ENCODE peak calls at places on chromosomes 6 and 20, in six cellular contexts. F, V, I, S, A and E are unnamed samples.

GRCh38 chr20:1885940-1886693 is 9.1 kb upstream of the SIRPA start:
- DNase-seq in F (no peak), V (no peak), I (no peak), S (no peak), A (no peak), E (no peak)

GRCh38 chr6:84522135-84522535 is 242.3 kb downstream of the TBX18 start:
- DNase-seq in F (peak), V (peak), I (no peak), S (no peak), A (no peak), E (no peak)

GRCh38 chr20:38825901-38826625 is 20.6 kb downstream of the PPP1R16B start:
- DNase-seq in F (peak), V (peak), I (peak), S (no peak), A (peak), E (no peak)

GRCh38 chr20:38751360-38751976 is 3.2 kb downstream of the ACTR5 start:
- DNase-seq in F (peak), V (peak), I (peak), S (no peak), A (peak), E (peak)

GRCh38 chr20:56429496-56429895 is 17.4 kb downstream of the CASS4 start:
- DNase-seq in F (no peak), V (no peak), I (no peak), S (no peak), A (no peak), E (no peak)

GRCh38 chr20:6525447-6526303 is 241.8 kb upstream of the BMP2 start:
- DNase-seq in F (no peak), V (no peak), I (peak), S (no peak), A (no peak), E (no peak)

GRCh38 chr6:13412639-13413465 is 74.5 kb downstream of the GFOD1 start:
- DNase-seq in F (no peak), V (no peak), I (no peak), S (no peak), A (peak), E (no peak)

GRCh38 chr20:62208061-62208804 is 11.8 kb downstream of the HRH3 start:
- DNase-seq in F (no peak), V (no peak), I (no peak), S (no peak), A (no peak), E (no peak)

GRCh38 chr6:143039548-143039947 is 21.1 kb upstream of the AIG1 start:
- DNase-seq in F (no peak), V (no peak), I (no peak), S (no peak), A (no peak), E (no peak)

GRCh38 chr20:11352041-11352440 is 565.7 kb upstream of the BTBD3 start:
- DNase-seq in F (no peak), V (no peak), I (no peak), S (no peak), A (no peak), E (no peak)

GRCh38 chr6:92459606-92460005 is 959.8 kb downstream of the EPHA7 start:
- DNase-seq in F (no peak), V (no peak), I (no peak), S (no peak), A (no peak), E (no peak)

GRCh38 chr6:11650297-11650696 is 112.7 kb downstream of the TMEM170B start:
- DNase-seq in F (no peak), V (no peak), I (peak), S (no peak), A (no peak), E (no peak)

GRCh38 chr6:137112067-137112355 is 61.4 kb downstream of the IL22RA2 start:
- DNase-seq in F (no peak), V (no peak), I (no peak), S (no peak), A (no peak), E (no peak)

GRCh38 chr6:42010185-42010872 is 40.0 kb upstream of the TAF8 start:
- DNase-seq in F (no peak), V (no peak), I (peak), S (peak), A (no peak), E (no peak)

GRCh38 chr20:33465536-33466302 is 22.2 kb upstream of the SNTA1 start:
- DNase-seq in F (no peak), V (no peak), I (no peak), S (no peak), A (peak), E (no peak)

GRCh38 chr6:88869263-88870023 is 94.0 kb downstream of the RNGTT start:
- DNase-seq in F (no peak), V (no peak), I (no peak), S (no peak), A (no peak), E (no peak)

GRCh38 chr6:37552267-37552666 is 52.6 kb upstream of the CCDC167 start:
- DNase-seq in F (no peak), V (no peak), I (no peak), S (no peak), A (no peak), E (no peak)

GRCh38 chr20:36717657-36718056 is 28.2 kb downstream of the NDRG3 start:
- DNase-seq in F (no peak), V (no peak), I (peak), S (no peak), A (peak), E (peak)

GRCh38 chr6:3893487-3893886 is 44.3 kb downstream of the FAM50B start:
- DNase-seq in F (no peak), V (no peak), I (no peak), S (no peak), A (no peak), E (no peak)

GRCh38 chr6:138944412-138944811 is 43.6 kb downstream of the REPS1 start:
- DNase-seq in F (peak), V (no peak), I (no peak), S (no peak), A (no peak), E (no peak)

GRCh38 chr6:160428069-160428430 is 79.9 kb downstream of the SLC22A3 start:
- DNase-seq in F (no peak), V (no peak), I (no peak), S (no peak), A (no peak), E (no peak)

GRCh38 chr20:63284544-63284949 is 8.4 kb upstream of the COL20A1 start:
- DNase-seq in F (no peak), V (no peak), I (no peak), S (no peak), A (no peak), E (no peak)

GRCh38 chr6:513961-514360 is 122.4 kb downstream of the IRF4 start:
- DNase-seq in F (no peak), V (no peak), I (no peak), S (no peak), A (no peak), E (no peak)

DNA sequence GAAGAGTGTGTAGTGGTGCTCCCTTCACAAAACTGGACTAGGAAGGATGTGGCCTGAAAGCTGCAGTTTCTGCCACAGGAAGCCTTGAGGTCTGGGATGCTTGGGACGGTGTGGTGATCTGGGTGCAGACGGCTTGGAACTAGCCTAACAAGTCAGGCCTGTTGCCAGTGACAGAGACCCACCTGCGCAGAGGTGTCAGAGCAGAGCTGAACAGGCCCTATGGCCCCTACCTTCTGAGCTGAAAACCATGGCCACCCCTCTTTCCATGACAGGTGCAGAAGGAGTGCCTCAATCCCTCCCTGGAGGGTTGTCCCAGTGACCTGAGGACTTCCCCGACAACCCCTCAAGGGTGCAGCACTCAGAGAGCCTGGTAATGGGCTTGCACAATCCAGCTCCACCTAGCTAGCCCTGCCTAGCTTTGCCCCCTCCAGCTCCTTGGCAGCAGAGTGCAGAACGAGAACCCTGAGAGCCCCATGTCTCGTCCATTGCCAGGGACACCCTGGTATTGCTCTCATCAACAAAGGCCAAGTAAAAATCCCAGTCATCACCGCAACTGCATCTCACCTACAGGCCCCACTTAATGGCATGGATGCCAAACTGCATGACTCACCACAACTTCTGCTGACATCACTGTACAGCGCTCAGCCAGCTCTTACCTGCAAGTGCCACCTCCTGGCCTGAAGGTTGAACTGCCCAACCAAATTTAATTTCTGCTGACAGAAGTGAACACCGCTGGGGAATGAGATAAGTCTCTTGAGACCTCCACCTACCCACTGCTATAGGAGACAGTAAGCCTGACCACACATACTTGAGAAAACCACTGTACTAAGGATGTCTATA is 563.1 kb downstream of the TFAP2A start:
- DNase-seq in F (peak), V (peak), I (peak), S (peak), A (no peak), E (no peak)
- TF ChIP-seq REST in F (no peak), V (no peak), I (no peak), S (no peak), A (no peak), E (no peak)

GRCh38 chr6:113857565-113858066 is 471 bp downstream of the MARCKS start:
- DNase-seq in F (peak), V (no peak), I (peak), S (no peak), A (no peak), E (no peak)

GRCh38 chr6:113856011-113856551 is 1.1 kb upstream of the MARCKS start:
- DNase-seq in F (peak), V (no peak), I (peak), S (no peak), A (no peak), E (no peak)

GRCh38 chr6:113854531-113855499 is 2.3 kb upstream of the MARCKS start:
- DNase-seq in F (peak), V (no peak), I (peak), S (no peak), A (peak), E (no peak)

GRCh38 chr6:113856571-113857564 is at the start of gene MARCKS:
- DNase-seq in F (peak), V (peak), I (peak), S (no peak), A (peak), E (no peak)

DNA sequence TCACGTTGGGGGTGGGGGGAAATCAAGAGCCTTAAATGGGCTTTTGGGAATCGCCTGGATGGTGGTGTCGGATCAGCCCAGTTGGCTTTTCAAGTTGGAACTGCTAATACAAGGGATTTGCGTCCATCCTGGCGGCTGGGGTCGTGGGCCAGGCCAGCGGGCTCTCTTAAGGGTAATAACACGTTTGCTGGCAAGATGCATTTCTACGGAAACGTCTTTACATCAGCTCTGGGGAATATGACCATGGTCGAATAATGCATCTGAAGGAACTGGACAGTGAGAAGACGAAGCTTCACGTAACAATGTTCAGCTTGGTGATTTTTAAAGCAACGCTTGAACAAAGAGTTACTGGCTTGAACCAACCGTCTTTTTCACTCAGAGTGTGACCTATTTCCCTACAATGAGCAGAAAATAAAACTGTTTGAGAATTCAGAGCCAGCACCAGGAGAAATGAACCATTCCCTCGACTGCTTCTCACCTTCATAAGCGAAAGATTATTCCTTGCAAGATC is 1.6 kb upstream of the MARCKS start:
- DNase-seq in F (peak), V (no peak), I (peak), S (no peak), A (no peak), E (no peak)
- TF ChIP-seq REST in F (no peak), V (no peak), I (no peak), S (no peak), A (no peak), E (no peak)

DNA sequence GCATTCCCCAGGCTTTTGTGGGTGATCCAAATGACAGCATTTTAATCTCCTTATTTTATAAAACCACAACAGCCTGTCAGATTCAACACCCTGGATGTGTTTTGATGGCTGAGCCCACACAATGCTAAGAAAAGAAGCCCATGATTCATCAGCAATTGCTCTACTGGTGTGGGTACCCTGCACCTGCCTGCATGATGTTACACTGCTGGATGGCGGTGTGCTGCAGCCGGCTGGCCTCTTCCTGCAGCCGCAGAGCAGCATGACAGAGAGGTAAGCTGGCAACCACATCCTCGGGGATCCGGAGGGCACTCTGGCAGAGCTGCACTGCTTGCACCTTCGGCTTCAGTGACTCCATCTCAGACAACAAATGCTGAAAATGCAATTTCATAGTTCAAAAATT is 327.5 kb downstream of the SYNE1 start:
- DNase-seq in F (no peak), V (no peak), I (peak), S (no peak), A (no peak), E (no peak)
- TF ChIP-seq REST in F (no peak), V (no peak), I (no peak), S (no peak), A (no peak), E (no peak)

DNA sequence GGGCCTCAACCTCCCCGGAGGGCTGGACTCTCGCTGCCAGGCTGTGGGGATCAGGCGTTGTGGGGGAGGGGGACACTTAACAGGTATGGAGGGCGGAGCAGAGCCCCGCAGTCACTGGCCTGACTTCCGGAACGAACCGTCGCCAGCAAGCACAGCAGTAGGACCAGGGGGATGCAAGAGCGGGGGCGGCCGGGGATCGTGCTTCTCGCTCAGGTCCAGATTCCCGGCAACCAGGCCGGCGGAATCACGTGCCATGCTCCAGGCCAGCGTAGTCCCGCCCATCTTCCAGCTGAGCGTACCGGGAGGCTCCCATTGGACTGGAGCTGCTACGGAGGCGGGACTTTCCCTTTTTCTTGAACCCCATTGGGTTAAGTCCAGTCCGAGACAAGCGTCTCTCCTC is 10.0 kb upstream of the POU5F1 start:
- DNase-seq in F (no peak), V (no peak), I (peak), S (no peak), A (no peak), E (no peak)
- TF ChIP-seq REST in F (no peak), V (no peak), I (no peak), S (no peak), A (no peak), E (no peak)

DNA sequence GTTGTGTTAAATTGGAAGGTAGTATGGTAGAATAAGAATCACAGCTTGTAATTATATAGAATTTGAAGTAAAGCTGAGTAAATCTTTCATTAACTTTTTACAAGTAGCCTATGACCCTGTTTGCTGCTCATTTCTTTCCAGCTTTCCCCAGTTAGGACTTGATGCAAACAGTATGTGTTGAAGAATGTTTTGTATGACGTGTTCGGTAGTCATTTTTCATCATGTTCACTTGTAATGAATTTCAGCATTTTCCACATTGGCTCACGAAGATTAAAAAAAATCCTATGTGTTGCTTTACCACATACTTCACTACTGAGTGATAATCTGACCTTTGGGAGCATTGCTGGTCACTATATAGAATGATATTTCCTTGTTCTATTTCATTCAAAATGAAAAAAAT is 162.4 kb downstream of the CDKAL1 start:
- DNase-seq in F (no peak), V (no peak), I (no peak), S (no peak), A (no peak), E (no peak)
- TF ChIP-seq REST in F (no peak), V (no peak), I (no peak), S (no peak), A (no peak), E (no peak)

DNA sequence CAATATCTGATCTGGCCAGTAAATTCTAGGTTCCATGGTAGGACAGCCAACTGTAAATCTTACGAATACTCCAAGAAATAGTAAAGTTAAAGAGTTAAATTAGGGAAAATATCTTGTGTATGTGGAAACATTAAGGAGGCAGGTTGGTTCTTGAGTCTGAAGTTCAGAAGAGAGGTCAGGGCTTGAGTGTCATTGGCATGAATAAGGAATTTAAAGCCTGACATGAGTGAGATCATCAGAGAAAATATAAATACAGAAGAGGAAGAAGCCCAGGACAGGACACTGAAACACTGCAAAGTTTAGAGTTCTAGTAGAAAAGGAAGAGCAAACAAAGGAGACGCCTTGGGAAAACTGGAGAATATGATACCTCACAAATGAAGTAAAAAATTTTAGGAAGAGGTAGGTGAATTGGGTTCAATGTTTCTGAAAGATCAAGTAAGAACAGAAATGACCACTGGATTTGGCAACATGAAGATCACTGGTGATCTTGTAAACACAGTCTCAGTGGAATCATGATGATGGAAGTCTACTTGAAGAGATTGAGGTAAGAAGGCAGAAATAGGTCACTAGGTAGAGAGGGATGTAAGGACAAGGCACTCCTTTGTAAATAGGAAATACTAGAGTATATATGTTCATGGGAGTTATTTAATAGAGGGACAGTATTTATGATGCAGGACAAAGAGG is 41.6 kb upstream of the SYNCRIP start:
- DNase-seq in F (no peak), V (no peak), I (no peak), S (no peak), A (no peak), E (no peak)
- TF ChIP-seq REST in F (no peak), V (no peak), I (no peak), S (no peak), A (no peak), E (no peak)

GRCh38 chr6:62390413-62390812 is 104.4 kb upstream of the KHDRBS2 start:
- DNase-seq in F (no peak), V (no peak), I (no peak), S (no peak), A (no peak), E (no peak)
- TF ChIP-seq REST in F (no peak), V (no peak), I (no peak), S (no peak), A (no peak), E (no peak)

GRCh38 chr6:116190550-116190949 is 63.3 kb downstream of the TSPYL4 start:
- DNase-seq in F (no peak), V (no peak), I (no peak), S (no peak), A (no peak), E (no peak)
- TF ChIP-seq REST in F (no peak), V (no peak), I (no peak), S (no peak), A (no peak), E (no peak)

GRCh38 chr20:22824077-22824476 is 211.0 kb upstream of the SSTR4 start:
- DNase-seq in F (no peak), V (no peak), I (no peak), S (no peak), A (no peak), E (no peak)
- TF ChIP-seq REST in F (no peak), V (no peak), I (no peak), S (no peak), A (no peak), E (no peak)

GRCh38 chr20:21270806-21271205 is 32.3 kb upstream of the XRN2 start:
- DNase-seq in F (no peak), V (no peak), I (no peak), S (no peak), A (no peak), E (no peak)
- TF ChIP-seq REST in F (no peak), V (no peak), I (no peak), S (no peak), A (no peak), E (no peak)